ENCODE peak calls at places on chromosome 6, in nine cellular contexts. One of them, this sample, is unnamed.

GRCh38 chr6:39203804-39204495 is 25.3 kb downstream of the KCNK5 start:
- DNase-seq in NCI-H460: no peak
- DNase-seq in NCI-H1417: no peak
- DNase-seq in germinal center: no peak
- DNase-seq in nucleus accumbens: no peak
- DNase-seq in stimulated activated CD4-positive, alpha-beta T cell treated with anti-CD3 and anti-CD28 coated beads, Interleukin-4, amount 100 ng/mL, for 1 hour: no peak
- DNase-seq in IMR-90: no peak
- DNase-seq in stimulated activated CD8-positive, alpha-beta memory T cell treated with anti-CD3 and anti-CD28 coated beads, Interleukin-7, amount 100 ng/mL, for 1 hour: no peak
- DNase-seq in fibroblast of lung: no peak
- DNase-seq in this sample: no peak

GRCh38 chr6:105077592-105078463 is 102.0 kb downstream of the POPDC3 start:
- DNase-seq in NCI-H460: peak; percentile 52
- DNase-seq in germinal center: no peak
- DNase-seq in fibroblast of lung: peak; percentile 70
- DNase-seq in NCI-H1417: peak; percentile 61
- DNase-seq in IMR-90: peak; percentile 64
- DNase-seq in stimulated activated CD4-positive, alpha-beta T cell treated with anti-CD3 and anti-CD28 coated beads, Interleukin-4, amount 100 ng/mL, for 1 hour: no peak
- DNase-seq in nucleus accumbens: no peak
- DNase-seq in stimulated activated CD8-positive, alpha-beta memory T cell treated with anti-CD3 and anti-CD28 coated beads, Interleukin-7, amount 100 ng/mL, for 1 hour: no peak
- DNase-seq in this sample: peak; percentile 17

GRCh38 chr6:109690740-109691687 is at the start of the genes AK9 and FIG4:
- DNase-seq in NCI-H1417: peak; percentile 96
- DNase-seq in germinal center: peak; percentile 85
- DNase-seq in IMR-90: peak; percentile 90
- DNase-seq in stimulated activated CD4-positive, alpha-beta T cell treated with anti-CD3 and anti-CD28 coated beads, Interleukin-4, amount 100 ng/mL, for 1 hour: peak; percentile 91
- DNase-seq in stimulated activated CD8-positive, alpha-beta memory T cell treated with anti-CD3 and anti-CD28 coated beads, Interleukin-7, amount 100 ng/mL, for 1 hour: peak; percentile 77
- DNase-seq in nucleus accumbens: peak; percentile 95
- DNase-seq in fibroblast of lung: peak; percentile 91
- DNase-seq in NCI-H460: peak; percentile 81
- DNase-seq in this sample: peak; percentile 77

GRCh38 chr6:31826793-31827285 is 699 bp upstream of the HSPA1B start:
- DNase-seq in nucleus accumbens: peak; percentile 75
- DNase-seq in stimulated activated CD8-positive, alpha-beta memory T cell treated with anti-CD3 and anti-CD28 coated beads, Interleukin-7, amount 100 ng/mL, for 1 hour: no peak
- DNase-seq in stimulated activated CD4-positive, alpha-beta T cell treated with anti-CD3 and anti-CD28 coated beads, Interleukin-4, amount 100 ng/mL, for 1 hour: no peak
- DNase-seq in NCI-H460: peak; percentile 56
- DNase-seq in NCI-H1417: no peak
- DNase-seq in IMR-90: no peak
- DNase-seq in fibroblast of lung: no peak
- DNase-seq in germinal center: peak; percentile 68
- DNase-seq in this sample: peak; percentile 58

GRCh38 chr6:138103876-138104275 is 3.3 kb downstream of the PERP start:
- DNase-seq in fibroblast of lung: no peak
- DNase-seq in germinal center: no peak
- DNase-seq in stimulated activated CD8-positive, alpha-beta memory T cell treated with anti-CD3 and anti-CD28 coated beads, Interleukin-7, amount 100 ng/mL, for 1 hour: no peak
- DNase-seq in stimulated activated CD4-positive, alpha-beta T cell treated with anti-CD3 and anti-CD28 coated beads, Interleukin-4, amount 100 ng/mL, for 1 hour: no peak
- DNase-seq in NCI-H1417: peak; percentile 67
- DNase-seq in nucleus accumbens: no peak
- DNase-seq in NCI-H460: no peak
- DNase-seq in IMR-90: no peak
- DNase-seq in this sample: no peak

GRCh38 chr6:163438940-163439335 is 24.4 kb downstream of the QKI start:
- DNase-seq in nucleus accumbens: no peak
- DNase-seq in stimulated activated CD8-positive, alpha-beta memory T cell treated with anti-CD3 and anti-CD28 coated beads, Interleukin-7, amount 100 ng/mL, for 1 hour: no peak
- DNase-seq in fibroblast of lung: no peak
- DNase-seq in NCI-H460: no peak
- DNase-seq in NCI-H1417: peak; percentile 4
- DNase-seq in stimulated activated CD4-positive, alpha-beta T cell treated with anti-CD3 and anti-CD28 coated beads, Interleukin-4, amount 100 ng/mL, for 1 hour: peak; percentile 7
- DNase-seq in IMR-90: no peak
- DNase-seq in germinal center: no peak
- DNase-seq in this sample: no peak

GRCh38 chr6:46160102-46160501 is 10.7 kb downstream of the ENPP5 start:
- DNase-seq in germinal center: no peak
- DNase-seq in IMR-90: no peak
- DNase-seq in NCI-H460: no peak
- DNase-seq in stimulated activated CD4-positive, alpha-beta T cell treated with anti-CD3 and anti-CD28 coated beads, Interleukin-4, amount 100 ng/mL, for 1 hour: no peak
- DNase-seq in fibroblast of lung: no peak
- DNase-seq in stimulated activated CD8-positive, alpha-beta memory T cell treated with anti-CD3 and anti-CD28 coated beads, Interleukin-7, amount 100 ng/mL, for 1 hour: no peak
- DNase-seq in nucleus accumbens: no peak
- DNase-seq in NCI-H1417: no peak
- DNase-seq in this sample: no peak

GRCh38 chr6:20687494-20687893 is 153.2 kb downstream of the CDKAL1 start:
- DNase-seq in IMR-90: no peak
- DNase-seq in NCI-H1417: no peak
- DNase-seq in stimulated activated CD8-positive, alpha-beta memory T cell treated with anti-CD3 and anti-CD28 coated beads, Interleukin-7, amount 100 ng/mL, for 1 hour: no peak
- DNase-seq in stimulated activated CD4-positive, alpha-beta T cell treated with anti-CD3 and anti-CD28 coated beads, Interleukin-4, amount 100 ng/mL, for 1 hour: no peak
- DNase-seq in NCI-H460: no peak
- DNase-seq in fibroblast of lung: no peak
- DNase-seq in germinal center: no peak
- DNase-seq in nucleus accumbens: no peak
- DNase-seq in this sample: no peak

GRCh38 chr6:134317471-134318131 is at the start of gene SGK1:
- DNase-seq in fibroblast of lung: peak; percentile 58
- DNase-seq in nucleus accumbens: peak; percentile 68
- DNase-seq in NCI-H460: no peak
- DNase-seq in NCI-H1417: peak; percentile 20
- DNase-seq in germinal center: peak; percentile 29
- DNase-seq in stimulated activated CD4-positive, alpha-beta T cell treated with anti-CD3 and anti-CD28 coated beads, Interleukin-4, amount 100 ng/mL, for 1 hour: peak; percentile 24
- DNase-seq in stimulated activated CD8-positive, alpha-beta memory T cell treated with anti-CD3 and anti-CD28 coated beads, Interleukin-7, amount 100 ng/mL, for 1 hour: no peak
- DNase-seq in IMR-90: peak; percentile 49
- DNase-seq in this sample: no peak

GRCh38 chr6:28633445-28634215 is 107.9 kb downstream of the GPX5 start:
- DNase-seq in nucleus accumbens: no peak
- DNase-seq in NCI-H460: peak; percentile 35
- DNase-seq in stimulated activated CD8-positive, alpha-beta memory T cell treated with anti-CD3 and anti-CD28 coated beads, Interleukin-7, amount 100 ng/mL, for 1 hour: no peak
- DNase-seq in fibroblast of lung: no peak
- DNase-seq in IMR-90: no peak
- DNase-seq in germinal center: no peak
- DNase-seq in stimulated activated CD4-positive, alpha-beta T cell treated with anti-CD3 and anti-CD28 coated beads, Interleukin-4, amount 100 ng/mL, for 1 hour: no peak
- DNase-seq in NCI-H1417: no peak
- DNase-seq in this sample: no peak

GRCh38 chr6:155936551-155936950 is 480.9 kb upstream of the NOX3 start:
- DNase-seq in stimulated activated CD4-positive, alpha-beta T cell treated with anti-CD3 and anti-CD28 coated beads, Interleukin-4, amount 100 ng/mL, for 1 hour: no peak
- DNase-seq in nucleus accumbens: no peak
- DNase-seq in fibroblast of lung: peak; percentile 23
- DNase-seq in germinal center: no peak
- DNase-seq in IMR-90: no peak
- DNase-seq in NCI-H460: no peak
- DNase-seq in stimulated activated CD8-positive, alpha-beta memory T cell treated with anti-CD3 and anti-CD28 coated beads, Interleukin-7, amount 100 ng/mL, for 1 hour: no peak
- DNase-seq in NCI-H1417: no peak
- DNase-seq in this sample: no peak

GRCh38 chr6:6556738-6557503 is 31.6 kb upstream of the LY86 start:
- DNase-seq in stimulated activated CD8-positive, alpha-beta memory T cell treated with anti-CD3 and anti-CD28 coated beads, Interleukin-7, amount 100 ng/mL, for 1 hour: no peak
- DNase-seq in stimulated activated CD4-positive, alpha-beta T cell treated with anti-CD3 and anti-CD28 coated beads, Interleukin-4, amount 100 ng/mL, for 1 hour: peak; percentile 30
- DNase-seq in IMR-90: peak; percentile 5
- DNase-seq in NCI-H460: peak; percentile 28
- DNase-seq in nucleus accumbens: peak; percentile 3
- DNase-seq in germinal center: peak; percentile 69
- DNase-seq in NCI-H1417: peak; percentile 22
- DNase-seq in fibroblast of lung: peak; percentile 12
- DNase-seq in this sample: no peak

GRCh38 chr6:38799529-38800184 is 84.5 kb downstream of the DNAH8 start:
- DNase-seq in IMR-90: no peak
- DNase-seq in stimulated activated CD8-positive, alpha-beta memory T cell treated with anti-CD3 and anti-CD28 coated beads, Interleukin-7, amount 100 ng/mL, for 1 hour: no peak
- DNase-seq in nucleus accumbens: no peak
- DNase-seq in germinal center: no peak
- DNase-seq in stimulated activated CD4-positive, alpha-beta T cell treated with anti-CD3 and anti-CD28 coated beads, Interleukin-4, amount 100 ng/mL, for 1 hour: no peak
- DNase-seq in fibroblast of lung: no peak
- DNase-seq in NCI-H460: no peak
- DNase-seq in NCI-H1417: no peak
- DNase-seq in this sample: no peak

GRCh38 chr6:108348655-108349349 is 53.9 kb downstream of the AFG1L start:
- DNase-seq in nucleus accumbens: no peak
- DNase-seq in stimulated activated CD4-positive, alpha-beta T cell treated with anti-CD3 and anti-CD28 coated beads, Interleukin-4, amount 100 ng/mL, for 1 hour: no peak
- DNase-seq in NCI-H1417: no peak
- DNase-seq in stimulated activated CD8-positive, alpha-beta memory T cell treated with anti-CD3 and anti-CD28 coated beads, Interleukin-7, amount 100 ng/mL, for 1 hour: no peak
- DNase-seq in fibroblast of lung: no peak
- DNase-seq in NCI-H460: no peak
- DNase-seq in IMR-90: no peak
- DNase-seq in germinal center: peak; percentile 78
- DNase-seq in this sample: no peak

GRCh38 chr6:5433324-5433723 is 172.0 kb downstream of the FARS2 start:
- DNase-seq in stimulated activated CD8-positive, alpha-beta memory T cell treated with anti-CD3 and anti-CD28 coated beads, Interleukin-7, amount 100 ng/mL, for 1 hour: no peak
- DNase-seq in fibroblast of lung: no peak
- DNase-seq in germinal center: no peak
- DNase-seq in NCI-H1417: no peak
- DNase-seq in IMR-90: no peak
- DNase-seq in stimulated activated CD4-positive, alpha-beta T cell treated with anti-CD3 and anti-CD28 coated beads, Interleukin-4, amount 100 ng/mL, for 1 hour: no peak
- DNase-seq in NCI-H460: no peak
- DNase-seq in nucleus accumbens: no peak
- DNase-seq in this sample: no peak

GRCh38 chr6:36608788-36609563 is 14.8 kb downstream of the SRSF3 start:
- DNase-seq in nucleus accumbens: no peak
- DNase-seq in NCI-H1417: no peak
- DNase-seq in stimulated activated CD4-positive, alpha-beta T cell treated with anti-CD3 and anti-CD28 coated beads, Interleukin-4, amount 100 ng/mL, for 1 hour: no peak
- DNase-seq in IMR-90: no peak
- DNase-seq in NCI-H460: no peak
- DNase-seq in fibroblast of lung: no peak
- DNase-seq in stimulated activated CD8-positive, alpha-beta memory T cell treated with anti-CD3 and anti-CD28 coated beads, Interleukin-7, amount 100 ng/mL, for 1 hour: no peak
- DNase-seq in germinal center: no peak
- DNase-seq in this sample: no peak

GRCh38 chr6:168133186-168133585 is 54.2 kb upstream of the FRMD1 start:
- DNase-seq in NCI-H1417: no peak
- DNase-seq in germinal center: no peak
- DNase-seq in fibroblast of lung: peak; percentile 62
- DNase-seq in NCI-H460: no peak
- DNase-seq in nucleus accumbens: peak; percentile 60
- DNase-seq in IMR-90: peak; percentile 53
- DNase-seq in stimulated activated CD8-positive, alpha-beta memory T cell treated with anti-CD3 and anti-CD28 coated beads, Interleukin-7, amount 100 ng/mL, for 1 hour: no peak
- DNase-seq in stimulated activated CD4-positive, alpha-beta T cell treated with anti-CD3 and anti-CD28 coated beads, Interleukin-4, amount 100 ng/mL, for 1 hour: no peak
- DNase-seq in this sample: peak; percentile 25

GRCh38 chr6:139547082-139547776 is 172.8 kb upstream of the CITED2 start:
- DNase-seq in stimulated activated CD8-positive, alpha-beta memory T cell treated with anti-CD3 and anti-CD28 coated beads, Interleukin-7, amount 100 ng/mL, for 1 hour: no peak
- DNase-seq in nucleus accumbens: no peak
- DNase-seq in germinal center: no peak
- DNase-seq in NCI-H1417: no peak
- DNase-seq in IMR-90: no peak
- DNase-seq in NCI-H460: no peak
- DNase-seq in stimulated activated CD4-positive, alpha-beta T cell treated with anti-CD3 and anti-CD28 coated beads, Interleukin-4, amount 100 ng/mL, for 1 hour: no peak
- DNase-seq in fibroblast of lung: peak; percentile 49
- DNase-seq in this sample: no peak

GRCh38 chr6:143743256-143744166 is 65.7 kb downstream of the PHACTR2 start:
- DNase-seq in IMR-90: peak; percentile 45
- DNase-seq in stimulated activated CD8-positive, alpha-beta memory T cell treated with anti-CD3 and anti-CD28 coated beads, Interleukin-7, amount 100 ng/mL, for 1 hour: no peak
- DNase-seq in nucleus accumbens: no peak
- DNase-seq in germinal center: no peak
- DNase-seq in fibroblast of lung: peak; percentile 44
- DNase-seq in NCI-H460: no peak
- DNase-seq in stimulated activated CD4-positive, alpha-beta T cell treated with anti-CD3 and anti-CD28 coated beads, Interleukin-4, amount 100 ng/mL, for 1 hour: no peak
- DNase-seq in NCI-H1417: peak; percentile 79
- DNase-seq in this sample: no peak

GRCh38 chr6:138523347-138524210 is 24.3 kb upstream of the NHSL1 start:
- DNase-seq in NCI-H1417: no peak
- DNase-seq in stimulated activated CD4-positive, alpha-beta T cell treated with anti-CD3 and anti-CD28 coated beads, Interleukin-4, amount 100 ng/mL, for 1 hour: no peak
- DNase-seq in germinal center: no peak
- DNase-seq in IMR-90: peak; percentile 18
- DNase-seq in stimulated activated CD8-positive, alpha-beta memory T cell treated with anti-CD3 and anti-CD28 coated beads, Interleukin-7, amount 100 ng/mL, for 1 hour: no peak
- DNase-seq in NCI-H460: no peak
- DNase-seq in fibroblast of lung: no peak
- DNase-seq in nucleus accumbens: no peak
- DNase-seq in this sample: no peak

GRCh38 chr6:132060591-132060990 is 109.4 kb upstream of the CCN2 start:
- DNase-seq in nucleus accumbens: no peak
- DNase-seq in NCI-H460: no peak
- DNase-seq in stimulated activated CD4-positive, alpha-beta T cell treated with anti-CD3 and anti-CD28 coated beads, Interleukin-4, amount 100 ng/mL, for 1 hour: no peak
- DNase-seq in stimulated activated CD8-positive, alpha-beta memory T cell treated with anti-CD3 and anti-CD28 coated beads, Interleukin-7, amount 100 ng/mL, for 1 hour: no peak
- DNase-seq in NCI-H1417: no peak
- DNase-seq in germinal center: no peak
- DNase-seq in IMR-90: peak; percentile 97
- DNase-seq in fibroblast of lung: peak; percentile 93
- DNase-seq in this sample: no peak

GRCh38 chr6:20575691-20576451 is 41.6 kb downstream of the CDKAL1 start:
- DNase-seq in IMR-90: no peak
- DNase-seq in stimulated activated CD8-positive, alpha-beta memory T cell treated with anti-CD3 and anti-CD28 coated beads, Interleukin-7, amount 100 ng/mL, for 1 hour: no peak
- DNase-seq in NCI-H460: no peak
- DNase-seq in fibroblast of lung: no peak
- DNase-seq in nucleus accumbens: no peak
- DNase-seq in germinal center: no peak
- DNase-seq in stimulated activated CD4-positive, alpha-beta T cell treated with anti-CD3 and anti-CD28 coated beads, Interleukin-4, amount 100 ng/mL, for 1 hour: no peak
- DNase-seq in NCI-H1417: no peak
- DNase-seq in this sample: no peak

GRCh38 chr6:39193201-39193791 is 36.0 kb downstream of the KCNK5 start:
- DNase-seq in NCI-H1417: no peak
- DNase-seq in fibroblast of lung: no peak
- DNase-seq in germinal center: no peak
- DNase-seq in NCI-H460: no peak
- DNase-seq in stimulated activated CD8-positive, alpha-beta memory T cell treated with anti-CD3 and anti-CD28 coated beads, Interleukin-7, amount 100 ng/mL, for 1 hour: no peak
- DNase-seq in nucleus accumbens: no peak
- DNase-seq in stimulated activated CD4-positive, alpha-beta T cell treated with anti-CD3 and anti-CD28 coated beads, Interleukin-4, amount 100 ng/mL, for 1 hour: no peak
- DNase-seq in IMR-90: no peak
- DNase-seq in this sample: no peak

GRCh38 chr6:72032056-72032455 is 145.7 kb downstream of the RIMS1 start:
- DNase-seq in stimulated activated CD4-positive, alpha-beta T cell treated with anti-CD3 and anti-CD28 coated beads, Interleukin-4, amount 100 ng/mL, for 1 hour: no peak
- DNase-seq in NCI-H1417: no peak
- DNase-seq in germinal center: no peak
- DNase-seq in nucleus accumbens: no peak
- DNase-seq in stimulated activated CD8-positive, alpha-beta memory T cell treated with anti-CD3 and anti-CD28 coated beads, Interleukin-7, amount 100 ng/mL, for 1 hour: no peak
- DNase-seq in fibroblast of lung: no peak
- DNase-seq in NCI-H460: no peak
- DNase-seq in IMR-90: no peak
- DNase-seq in this sample: peak; percentile 24

GRCh38 chr6:79498842-79499241 is 38.4 kb downstream of the LCA5 start:
- DNase-seq in stimulated activated CD8-positive, alpha-beta memory T cell treated with anti-CD3 and anti-CD28 coated beads, Interleukin-7, amount 100 ng/mL, for 1 hour: no peak
- DNase-seq in NCI-H1417: no peak
- DNase-seq in NCI-H460: no peak
- DNase-seq in stimulated activated CD4-positive, alpha-beta T cell treated with anti-CD3 and anti-CD28 coated beads, Interleukin-4, amount 100 ng/mL, for 1 hour: no peak
- DNase-seq in germinal center: no peak
- DNase-seq in fibroblast of lung: peak; percentile 3
- DNase-seq in nucleus accumbens: no peak
- DNase-seq in IMR-90: no peak
- DNase-seq in this sample: no peak

This sample was measured in GM04504.